ENCODE peak calls at places on chromosomes 1 and 21, in ten cellular contexts. G is neural progenitor cell; C is lung; N is left lung; H is heart right ventricle; T is thoracic aorta; W is CD8-positive, alpha-beta T cell; U is pancreas; Y is astrocyte of the spinal cord; R is NB4. K is an unnamed sample.

GRCh38 chr1:246836647-246837046 is 95.1 kb downstream of the AHCTF1 start:
- DNase-seq in G (no peak), C (no peak), N (no peak), H (no peak), T (no peak), W (no peak), U (no peak), Y (no peak), R (peak; percentile 15), K (no peak)

GRCh38 chr1:154353966-154354365 is 28.6 kb downstream of the ATP8B2 start:
- DNase-seq in G (no peak), C (no peak), N (no peak), H (no peak), T (no peak), W (no peak), U (no peak), Y (no peak), R (no peak), K (no peak)

GRCh38 chr1:10676987-10677386 is 119.5 kb downstream of the CASZ1 start:
- DNase-seq in G (no peak), C (no peak), N (no peak), H (no peak), T (no peak), W (no peak), U (no peak), Y (no peak), R (no peak), K (no peak)

GRCh38 chr1:51642739-51643142 is 25.8 kb downstream of the OSBPL9 start:
- DNase-seq in G (no peak), C (no peak), N (no peak), H (peak; percentile 28), T (no peak), W (no peak), U (no peak), Y (peak; percentile 96), R (no peak), K (peak; percentile 91)

GRCh38 chr1:53107570-53108322 is 34.7 kb downstream of the SLC1A7 start:
- DNase-seq in G (no peak), C (no peak), N (peak; percentile 52), H (no peak), T (no peak), W (no peak), U (no peak), Y (peak; percentile 67), R (no peak), K (peak; percentile 98)

GRCh38 chr21:27240901-27241300 is 274.0 kb upstream of the ADAMTS5 start:
- DNase-seq in G (no peak), C (no peak), N (no peak), H (no peak), T (no peak), W (no peak), U (no peak), Y (no peak), R (no peak), K (no peak)

GRCh38 chr1:109255673-109256072 is 6.3 kb downstream of the CELSR2 start:
- DNase-seq in G (no peak), C (no peak), N (no peak), H (no peak), T (no peak), W (no peak), U (no peak), Y (no peak), R (no peak), K (no peak)

GRCh38 chr21:27694667-27695066 is 727.8 kb upstream of the ADAMTS5 start:
- DNase-seq in G (no peak), C (no peak), N (no peak), H (no peak), T (no peak), W (no peak), U (no peak), Y (no peak), R (no peak), K (no peak)

GRCh38 chr21:20424943-20425342 is 573.3 kb upstream of the NCAM2 start:
- DNase-seq in G (no peak), C (no peak), N (no peak), H (no peak), T (no peak), W (no peak), U (no peak), Y (no peak), R (no peak), K (no peak)

GRCh38 chr1:211647666-211648065 is 27.8 kb downstream of the NEK2 start:
- DNase-seq in G (no peak), C (no peak), N (no peak), H (no peak), T (no peak), W (no peak), U (no peak), Y (no peak), R (no peak), K (no peak)

GRCh38 chr21:43304206-43304605 is 122.7 kb downstream of the SIK1 start:
- DNase-seq in G (no peak), C (no peak), N (peak; percentile 19), H (no peak), T (no peak), W (no peak), U (no peak), Y (no peak), R (no peak), K (no peak)
- H3K4me3 ChIP-seq in G (no peak overlapping the region), C (no peak overlapping the region), N (no peak overlapping the region), H (no peak overlapping the region), T (no peak overlapping the region), W (no peak overlapping the region), U (no peak overlapping the region), Y (no peak overlapping the region), R (no peak overlapping the region), K (no peak overlapping the region)

GRCh38 chr1:167059729-167060107 is 30.5 kb downstream of the GPA33 start:
- DNase-seq in G (no peak), C (no peak), N (no peak), H (no peak), T (no peak), W (no peak), U (no peak), Y (no peak), R (no peak), K (no peak)

GRCh38 chr1:167054946-167055630 is 35.1 kb downstream of the GPA33 start:
- DNase-seq in G (no peak), C (no peak), N (no peak), H (no peak), T (no peak), W (no peak), U (no peak), Y (no peak), R (no peak), K (no peak)

GRCh38 chr1:167056529-167057296 is 33.5 kb downstream of the GPA33 start:
- DNase-seq in G (peak; percentile 49), C (no peak), N (no peak), H (no peak), T (no peak), W (no peak), U (no peak), Y (no peak), R (no peak), K (no peak)

GRCh38 chr1:167059045-167059728 is 31.0 kb downstream of the GPA33 start:
- DNase-seq in G (peak; percentile 80), C (peak; percentile 70), N (peak; percentile 55), H (peak; percentile 59), T (no peak), W (peak; percentile 79), U (peak; percentile 35), Y (peak; percentile 60), R (peak; percentile 70), K (no peak)

DNA sequence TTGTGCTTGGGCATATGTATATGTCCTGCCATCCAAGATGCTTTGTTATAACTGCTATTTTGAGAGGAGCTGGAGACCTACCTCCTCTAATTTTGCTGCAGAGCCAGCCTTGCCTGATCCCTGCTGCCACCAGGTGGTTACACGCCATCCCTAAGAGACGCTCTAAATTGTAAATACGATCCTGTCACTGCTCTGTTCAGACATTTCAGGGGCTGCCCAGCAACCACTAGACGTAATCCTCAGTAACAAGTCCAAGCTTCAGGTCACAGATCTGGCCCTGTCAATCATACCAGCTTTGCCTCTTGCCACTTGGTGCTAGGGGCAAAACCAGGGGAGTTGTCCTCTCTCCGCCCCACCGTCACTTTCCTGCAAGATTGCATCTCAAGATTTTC is 32.9 kb downstream of the GPA33 start:
- DNase-seq in G (peak; percentile 82), C (no peak), N (no peak), H (no peak), T (no peak), W (no peak), U (no peak), Y (peak; percentile 72), R (peak; percentile 59), K (no peak)
- TF ChIP-seq CTCF in G (peak; percentile 77), C (peak; percentile 12), N (peak; percentile 37), H (peak; percentile 33), T (no peak), W (no peak), U (peak; percentile 10), Y (peak; percentile 74), R (peak; percentile 27), K (peak; percentile 19)

GRCh38 chr1:148374101-148374500 is 109.0 kb downstream of the PPIAL4G start:
- DNase-seq in G (no peak), C (no peak), N (no peak), H (no peak), T (no peak), W (no peak), U (no peak), Y (no peak), R (no peak), K (no peak)

GRCh38 chr1:148383966-148384365 is 99.1 kb downstream of the PPIAL4G start:
- DNase-seq in G (no peak), C (no peak), N (no peak), H (no peak), T (no peak), W (no peak), U (no peak), Y (no peak), R (no peak), K (no peak)

GRCh38 chr1:148385371-148386030 is 97.6 kb downstream of the PPIAL4G start:
- DNase-seq in G (no peak), C (no peak), N (no peak), H (no peak), T (no peak), W (no peak), U (no peak), Y (no peak), R (peak; percentile 43), K (no peak)

GRCh38 chr1:148379170-148379500 is 104.0 kb downstream of the PPIAL4G start:
- DNase-seq in G (no peak), C (no peak), N (no peak), H (no peak), T (no peak), W (no peak), U (no peak), Y (no peak), R (no peak), K (no peak)

DNA sequence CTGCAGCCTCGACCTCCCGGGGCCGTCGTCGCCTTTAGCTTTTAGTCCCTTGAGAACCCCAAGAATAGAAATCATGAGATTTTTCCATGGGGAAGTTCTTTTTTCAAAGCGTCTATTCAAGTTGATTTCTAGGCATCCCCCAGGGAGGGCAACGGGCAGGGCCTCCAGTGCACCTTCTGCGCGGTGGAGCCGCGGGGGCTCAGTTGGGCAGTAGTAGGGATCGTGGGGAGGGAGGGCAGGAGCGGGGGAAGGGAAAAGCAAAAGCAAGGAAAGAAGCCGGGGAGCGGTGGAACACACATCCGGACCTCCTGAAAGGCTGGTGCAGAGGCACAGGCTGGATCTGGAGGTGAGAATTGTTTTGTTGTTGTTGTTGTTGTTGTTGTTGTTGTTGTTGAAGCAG is 103.4 kb downstream of the PPIAL4G start:
- DNase-seq in G (no peak), C (no peak), N (no peak), H (no peak), T (no peak), W (no peak), U (no peak), Y (no peak), R (no peak), K (no peak)
- H3K4me3 ChIP-seq in G (peak overlapping the region; percentile 21), C (no peak overlapping the region), N (no peak overlapping the region), H (no peak overlapping the region), T (no peak overlapping the region), W (no peak overlapping the region), U (no peak overlapping the region), Y (no peak overlapping the region), R (no peak overlapping the region), K (no peak overlapping the region)

GRCh38 chr1:243982451-243983018 is 68.5 kb upstream of the ZBTB18 start:
- DNase-seq in G (peak; percentile 47), C (no peak), N (no peak), H (no peak), T (no peak), W (no peak), U (no peak), Y (no peak), R (no peak), K (no peak)
- TF ChIP-seq CTCF in G (peak; percentile 53), C (no peak), N (no peak), H (no peak), T (no peak), W (no peak), U (no peak), Y (peak; percentile 32), R (no peak), K (no peak)

K was measured in AG04449.